ENCODE peak calls at places on chromosome X, in seven cellular contexts. D, J, L, R, A, C and E are unnamed samples.

GRCh38 chrX:154458116-154458953 is at the start of gene PLXNA3:
- DNase-seq in L (no peak), D (peak; percentile 42), R (no peak), C (no peak), A (no peak), J (peak; percentile 65), E (peak; percentile 36)

GRCh38 chrX:133444952-133445831 is 29.9 kb upstream of the GPC4 start:
- DNase-seq in C (no peak), D (no peak), A (peak; percentile 10), J (peak; percentile 30), L (no peak), R (no peak), E (no peak)

GRCh38 chrX:20112022-20112421 is 4.7 kb downstream of the MAP7D2 start:
- DNase-seq in R (no peak), A (no peak), C (no peak), L (no peak), D (no peak), J (no peak), E (no peak)

GRCh38 chrX:41563881-41564280 is 116.7 kb downstream of the NYX start:
- DNase-seq in C (no peak), R (no peak), L (no peak), D (no peak), A (no peak), J (no peak), E (no peak)

GRCh38 chrX:70494441-70494840 is 49.8 kb downstream of the DLG3 start:
- DNase-seq in R (no peak), J (no peak), L (no peak), A (peak; percentile 13), D (no peak), C (no peak), E (no peak)

GRCh38 chrX:39822133-39822748 is 275.5 kb downstream of the BCOR start:
- DNase-seq in J (no peak), R (no peak), A (no peak), D (no peak), C (no peak), L (no peak), E (no peak)

GRCh38 chrX:20271730-20272129 is 5.0 kb upstream of the RPS6KA3 start:
- DNase-seq in D (no peak), C (no peak), R (no peak), A (no peak), J (no peak), L (no peak), E (no peak)

GRCh38 chrX:94695910-94696309 is 1021.9 kb downstream of the FAM133A start:
- DNase-seq in L (no peak), A (no peak), R (no peak), J (no peak), D (no peak), C (no peak), E (no peak)

GRCh38 chrX:18676470-18676869 is 4.6 kb upstream of the RS1 start:
- DNase-seq in L (no peak), R (no peak), A (peak; percentile 50), C (no peak), D (peak; percentile 8), J (peak; percentile 32), E (no peak)

GRCh38 chrX:110944793-110945466 is 149.3 kb upstream of the CHRDL1 start:
- DNase-seq in R (no peak), A (no peak), L (no peak), D (peak; percentile 17), J (peak; percentile 0), C (no peak), E (no peak)

GRCh38 chrX:80206647-80207046 is 192.1 kb downstream of the TBX22 start:
- DNase-seq in C (no peak), D (no peak), J (no peak), A (no peak), R (no peak), L (no peak), E (no peak)

GRCh38 chrX:143581260-143581659 is 54.6 kb downstream of the SLITRK4 start:
- DNase-seq in L (no peak), A (no peak), D (no peak), R (no peak), J (no peak), C (no peak), E (no peak)

GRCh38 chrX:25144043-25144940 is 128.5 kb upstream of the ARX start:
- DNase-seq in A (peak; percentile 4), R (no peak), L (no peak), J (peak; percentile 84), D (peak; percentile 41), C (peak; percentile 68), E (peak; percentile 14)

GRCh38 chrX:132957211-132958085 is 981 bp downstream of the HS6ST2 start:
- DNase-seq in L (peak; percentile 44), R (no peak), J (peak; percentile 67), A (no peak), D (peak; percentile 66), C (no peak), E (no peak)

GRCh38 chrX:151789179-151789800 is 54.7 kb downstream of the CNGA2 start:
- DNase-seq in L (no peak), R (peak; percentile 47), A (peak; percentile 17), D (no peak), J (no peak), C (peak; percentile 45), E (peak; percentile 27)

GRCh38 chrX:69229436-69229835 is 64.2 kb upstream of the PJA1 start:
- DNase-seq in R (no peak), J (no peak), D (no peak), A (no peak), L (no peak), C (no peak), E (no peak)

GRCh38 chrX:44705817-44706551 is 137.8 kb upstream of the DUSP21 start:
- DNase-seq in J (no peak), A (no peak), L (no peak), D (no peak), C (no peak), R (no peak), E (no peak)

GRCh38 chrX:338836-339400 is 20.3 kb upstream of the GTPBP6 start:
- DNase-seq in R (peak; percentile 74), C (no peak), L (no peak), A (no peak), D (no peak), J (no peak), E (no peak)

GRCh38 chrX:123740006-123740405 is 7.2 kb upstream of the THOC2 start:
- DNase-seq in J (no peak), D (no peak), C (no peak), R (no peak), L (no peak), A (peak; percentile 11), E (no peak)

GRCh38 chrX:30246769-30247489 is at the start of gene MAGEB1:
- DNase-seq in A (no peak), R (no peak), C (no peak), J (no peak), L (peak; percentile 19), D (no peak), E (no peak)

GRCh38 chrX:115949900-115950822 is 220.4 kb upstream of the AGTR2 start:
- DNase-seq in C (no peak), L (no peak), J (no peak), D (no peak), A (no peak), R (no peak), E (no peak)

GRCh38 chrX:94493405-94493804 is 819.4 kb downstream of the FAM133A start:
- DNase-seq in L (no peak), A (no peak), D (no peak), J (no peak), C (no peak), R (no peak), E (no peak)

GRCh38 chrX:138748480-138748879 is 37.0 kb upstream of the FGF13 start:
- DNase-seq in D (no peak), R (no peak), C (no peak), L (no peak), J (peak; percentile 53), A (no peak), E (no peak)

GRCh38 chrX:124805486-124805885 is 459.1 kb downstream of the SH2D1A start:
- DNase-seq in R (no peak), D (no peak), J (no peak), L (no peak), C (no peak), A (no peak), E (no peak)

GRCh38 chrX:150258463-150259430 is 104.4 kb upstream of the MAMLD1 start:
- DNase-seq in L (no peak), R (no peak), A (no peak), C (no peak), D (no peak), J (no peak), E (no peak)

GRCh38 chrX:22389544-22390243 is 117.0 kb downstream of the CBLL2 start:
- DNase-seq in R (no peak), A (no peak), J (no peak), D (no peak), L (no peak), C (no peak), E (no peak)

DNA sequence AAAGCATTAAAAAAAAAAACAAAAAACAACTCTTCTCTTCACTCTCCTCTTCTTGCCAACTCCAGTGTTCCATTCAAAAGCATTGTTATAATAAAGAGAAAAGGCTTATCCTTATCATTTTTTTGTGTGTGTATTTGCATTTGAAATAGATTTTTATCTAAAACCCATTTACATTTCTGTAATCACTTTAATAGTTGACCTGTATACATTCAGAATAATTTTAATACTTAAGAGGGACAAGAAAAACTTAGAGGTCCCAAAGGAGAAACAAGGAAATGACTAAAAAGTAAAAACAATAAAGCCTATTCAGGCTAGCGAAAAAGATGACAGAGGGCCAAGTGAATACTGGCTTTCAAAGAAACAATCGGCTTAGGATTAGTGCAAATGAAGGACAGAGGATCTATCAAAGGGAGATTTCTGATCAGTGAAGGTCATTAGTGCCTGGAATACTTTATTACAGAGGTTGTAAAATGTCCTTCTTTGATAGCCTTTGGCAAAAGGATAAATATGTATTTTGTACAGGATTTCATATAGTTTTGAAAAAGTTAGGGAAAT is 808.3 kb downstream of the RPA4 start:
- DNase-seq in L (no peak), C (no peak), J (no peak), D (no peak), R (no peak), A (no peak), E (no peak)
- H3K4me3 ChIP-seq in L (no peak overlapping the region), C (no peak overlapping the region), J (no peak overlapping the region), D (no peak overlapping the region), R (no peak overlapping the region), A (no peak overlapping the region), E (no peak overlapping the region)

DNA sequence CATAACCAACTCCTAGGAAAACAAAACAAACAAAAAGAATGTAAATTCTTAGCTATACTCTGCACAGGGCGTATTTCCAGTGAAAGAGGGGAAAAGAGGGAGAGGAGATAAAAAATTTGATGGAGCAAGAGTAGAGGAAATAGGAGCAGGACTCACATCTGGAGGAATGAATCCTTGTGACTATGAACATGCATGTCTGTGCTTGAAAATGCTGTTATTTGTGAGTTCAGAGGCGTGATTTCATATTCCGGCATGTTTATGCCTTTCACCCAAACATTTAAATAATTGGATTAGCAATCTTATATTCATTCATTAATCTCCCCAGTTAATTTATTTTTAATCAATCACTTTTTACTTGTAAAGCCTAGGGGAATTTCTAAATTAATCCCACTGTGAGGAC is 11.2 kb upstream of the NUDT11 start:
- DNase-seq in L (no peak), C (no peak), A (no peak), R (no peak), J (no peak), D (no peak), E (no peak)
- H3K4me1 ChIP-seq in L (no peaks in the 10 kb centered on the region), C (no peaks in the 10 kb centered on the region), A (no peaks in the 10 kb centered on the region), R (no peaks in the 10 kb centered on the region), J (no peaks in the 10 kb centered on the region), D (no peaks in the 10 kb centered on the region), E (no peaks in the 10 kb centered on the region)

GRCh38 chrX:119758682-119759332 is 419 bp downstream of the SOWAHD start:
- DNase-seq in L (peak; percentile 53), C (no peak), A (no peak), R (no peak), D (no peak), J (peak; percentile 22), E (peak; percentile 34)
- H3K4me3 ChIP-seq in L (no peak overlapping the region), C (peak overlapping the region; percentile 53), A (peak overlapping the region; percentile 61), R (peak overlapping the region; percentile 43), D (peak overlapping the region; percentile 38), J (peak overlapping the region; percentile 37), E (peak overlapping the region; percentile 46)

GRCh38 chrX:16807548-16807947 is 21.3 kb downstream of the TXLNG start:
- DNase-seq in R (no peak), D (no peak), C (no peak), J (peak; percentile 23), A (no peak), L (no peak), E (no peak)
- H3K4me1 ChIP-seq in R (no peaks in the 10 kb centered on the region), D (no peaks in the 10 kb centered on the region), C (no peaks in the 10 kb centered on the region), J (no peaks in the 10 kb centered on the region), A (peaks cover 20% of the 10 kb centered on the region), L (no peaks in the 10 kb centered on the region), E (peaks cover 4% of the 10 kb centered on the region)